ENCODE peak calls at places on chromosomes 16 and 17, in eight cellular contexts. H is mammary epithelial cell; P is ecto neural progenitor cell; I is effector CD4-positive, alpha-beta T cell; K is mucosa of descending colon; D is SJSA1; W is effector memory CD4-positive, alpha-beta T cell; X is MV-4-11. L is an unnamed sample.

GRCh38 chr16:1261131-1261917 is 5.5 kb downstream of the TPSD1 start:
- DNase-seq in H (peak; percentile 21), P (no peak), I (no peak), K (no peak), D (no peak), W (no peak), X (no peak), L (no peak)

GRCh38 chr17:47653442-47653841 is 3.7 kb downstream of the KPNB1 start:
- DNase-seq in H (no peak), P (no peak), I (no peak), K (no peak), D (no peak), W (no peak), X (no peak), L (no peak)

GRCh38 chr16:51734220-51734619 is 583.1 kb upstream of the SALL1 start:
- DNase-seq in H (no peak), P (no peak), I (no peak), K (no peak), D (no peak), W (no peak), X (no peak), L (no peak)

GRCh38 chr16:10325783-10326543 is 59.9 kb upstream of the ATF7IP2 start:
- DNase-seq in H (no peak), P (no peak), I (no peak), K (no peak), D (no peak), W (no peak), X (peak; percentile 71), L (no peak)

GRCh38 chr17:79991924-79992656 is 43.6 kb downstream of the TBC1D16 start:
- DNase-seq in H (no peak), P (no peak), I (no peak), K (peak; percentile 75), D (no peak), W (no peak), X (no peak), L (no peak)

GRCh38 chr17:9240659-9241370 is 219.5 kb downstream of the NTN1 start:
- DNase-seq in H (no peak), P (peak; percentile 71), I (no peak), K (peak; percentile 69), D (peak; percentile 88), W (no peak), X (no peak), L (no peak)

GRCh38 chr16:1363501-1364041 is 11.8 kb downstream of the GNPTG start:
- DNase-seq in H (peak; percentile 44), P (peak; percentile 80), I (peak; percentile 57), K (no peak), D (no peak), W (peak; percentile 53), X (peak; percentile 40), L (no peak)

GRCh38 chr17:55770220-55770870 is 19.5 kb downstream of the PCTP start:
- DNase-seq in H (peak; percentile 56), P (no peak), I (no peak), K (no peak), D (no peak), W (no peak), X (peak; percentile 28), L (peak; percentile 45)

GRCh38 chr16:56262148-56262878 is 71.0 kb downstream of the GNAO1 start:
- DNase-seq in H (peak; percentile 46), P (no peak), I (peak; percentile 45), K (no peak), D (no peak), W (peak; percentile 25), X (no peak), L (no peak)

GRCh38 chr16:27363797-27364196 is 38.2 kb upstream of the IL21R start:
- DNase-seq in H (peak; percentile 29), P (no peak), I (no peak), K (peak; percentile 80), D (no peak), W (no peak), X (no peak), L (no peak)

GRCh38 chr17:79065105-79065670 is 9.4 kb upstream of the ENGASE start:
- DNase-seq in H (no peak), P (no peak), I (peak; percentile 54), K (no peak), D (no peak), W (peak; percentile 51), X (peak; percentile 40), L (no peak)

GRCh38 chr17:57662021-57662420 is 83.1 kb downstream of the CCDC182 start:
- DNase-seq in H (no peak), P (no peak), I (no peak), K (no peak), D (no peak), W (no peak), X (no peak), L (no peak)

GRCh38 chr17:40525294-40525693 is 23.9 kb upstream of the TNS4 start:
- DNase-seq in H (no peak), P (no peak), I (no peak), K (no peak), D (no peak), W (no peak), X (peak; percentile 13), L (no peak)

GRCh38 chr17:73759324-73760185 is 115.3 kb upstream of the SDK2 start:
- DNase-seq in H (no peak), P (no peak), I (no peak), K (no peak), D (no peak), W (no peak), X (no peak), L (no peak)

GRCh38 chr17:76478730-76479514 is 11.5 kb downstream of the AANAT start:
- DNase-seq in H (no peak), P (no peak), I (no peak), K (no peak), D (no peak), W (no peak), X (no peak), L (no peak)

GRCh38 chr16:68246671-68247070 is 1.5 kb downstream of the PLA2G15 start:
- DNase-seq in H (no peak), P (no peak), I (no peak), K (peak; percentile 30), D (no peak), W (no peak), X (peak; percentile 47), L (no peak)

GRCh38 chr17:7220593-7221280 is 999 bp downstream of the ACADVL start:
- DNase-seq in H (peak; percentile 58), P (no peak), I (peak; percentile 50), K (peak; percentile 79), D (peak; percentile 59), W (peak; percentile 21), X (peak; percentile 56), L (no peak)

GRCh38 chr16:57532251-57532625 is 4.1 kb downstream of the CCDC102A start:
- DNase-seq in H (no peak), P (no peak), I (no peak), K (peak; percentile 37), D (no peak), W (no peak), X (no peak), L (no peak)

GRCh38 chr16:11034005-11034404 is 89.6 kb downstream of the CLEC16A start:
- DNase-seq in H (peak; percentile 30), P (no peak), I (no peak), K (no peak), D (no peak), W (no peak), X (peak; percentile 80), L (peak; percentile 53)

GRCh38 chr16:24130494-24131085 is 125.5 kb upstream of the CACNG3 start:
- DNase-seq in H (no peak), P (no peak), I (no peak), K (no peak), D (no peak), W (no peak), X (no peak), L (no peak)

GRCh38 chr17:10119203-10120112 is 78.9 kb downstream of the GAS7 start:
- DNase-seq in H (peak; percentile 42), P (no peak), I (no peak), K (peak; percentile 79), D (no peak), W (no peak), X (peak; percentile 67), L (no peak)

GRCh38 chr17:70158581-70158980 is 10.8 kb upstream of the KCNJ2 start:
- DNase-seq in H (no peak), P (no peak), I (no peak), K (no peak), D (no peak), W (no peak), X (no peak), L (no peak)

GRCh38 chr17:5481451-5481850 is 4.5 kb downstream of the DERL2 start:
- DNase-seq in H (no peak), P (no peak), I (no peak), K (no peak), D (no peak), W (no peak), X (no peak), L (no peak)

GRCh38 chr16:9578459-9578858 is 487.0 kb downstream of the HAPSTR1 start:
- DNase-seq in H (peak; percentile 5), P (no peak), I (no peak), K (no peak), D (no peak), W (no peak), X (no peak), L (no peak)

GRCh38 chr16:58451263-58451662 is 48.7 kb upstream of the NDRG4 start:
- DNase-seq in H (no peak), P (no peak), I (no peak), K (no peak), D (no peak), W (no peak), X (no peak), L (no peak)

GRCh38 chr17:28472871-28473497 is 460 bp upstream of the SLC13A2 start:
- DNase-seq in H (no peak), P (no peak), I (no peak), K (no peak), D (no peak), W (no peak), X (peak; percentile 15), L (no peak)

GRCh38 chr17:16676645-16677044 is 13.4 kb upstream of the CCDC144A start:
- DNase-seq in H (no peak), P (no peak), I (no peak), K (no peak), D (no peak), W (no peak), X (no peak), L (no peak)

GRCh38 chr16:84883301-84883700 is 63.5 kb downstream of the CRISPLD2 start:
- DNase-seq in H (peak; percentile 34), P (no peak), I (no peak), K (no peak), D (no peak), W (no peak), X (no peak), L (no peak)

GRCh38 chr16:8924214-8924613 is 39.5 kb downstream of the USP7 start:
- DNase-seq in H (no peak), P (no peak), I (no peak), K (peak; percentile 81), D (no peak), W (no peak), X (no peak), L (no peak)

GRCh38 chr16:84502581-84502980 is 1.9 kb downstream of the MEAK7 start:
- DNase-seq in H (peak; percentile 41), P (no peak), I (no peak), K (no peak), D (no peak), W (no peak), X (no peak), L (no peak)

GRCh38 chr17:55458977-55459376 is 37.3 kb upstream of the MMD start:
- DNase-seq in H (peak; percentile 87), P (no peak), I (no peak), K (no peak), D (peak; percentile 67), W (no peak), X (no peak), L (peak; percentile 31)

GRCh38 chr17:82011617-82012481 is 10.8 kb downstream of the CENPX start:
- DNase-seq in H (no peak), P (no peak), I (no peak), K (no peak), D (no peak), W (no peak), X (no peak), L (no peak)

GRCh38 chr17:66949501-66949900 is 15.0 kb upstream of the CACNG4 start:
- DNase-seq in H (peak; percentile 33), P (no peak), I (no peak), K (no peak), D (peak; percentile 89), W (no peak), X (no peak), L (no peak)

L was measured in astrocyte of the cerebellum.